ENCODE peak calls at places on chromosomes 13 and 19, in six cellular contexts. One of them, this sample, is unnamed.

GRCh38 chr19:45098521-45099464 is 5.8 kb downstream of the PPP1R37 start:
- DNase-seq in WTC11: no peak
- DNase-seq in A549: no peak
- DNase-seq in H1: no peak
- DNase-seq in HepG2: peak
- DNase-seq in endothelial cell of umbilical vein: peak
- DNase-seq in this sample: no peak

GRCh38 chr13:25324100-25324499 is 22.7 kb downstream of the NUP58 start:
- DNase-seq in WTC11: no peak
- DNase-seq in A549: no peak
- DNase-seq in H1: no peak
- DNase-seq in HepG2: no peak
- DNase-seq in endothelial cell of umbilical vein: no peak
- DNase-seq in this sample: no peak

GRCh38 chr19:55437410-55437809 is 5.7 kb downstream of the SHISA7 start:
- DNase-seq in WTC11: peak
- DNase-seq in A549: peak
- DNase-seq in H1: peak
- DNase-seq in HepG2: peak
- DNase-seq in endothelial cell of umbilical vein: peak
- DNase-seq in this sample: peak

GRCh38 chr19:31548941-31549340 is 199.7 kb upstream of the TSHZ3 start:
- DNase-seq in WTC11: peak
- DNase-seq in A549: no peak
- DNase-seq in H1: no peak
- DNase-seq in HepG2: no peak
- DNase-seq in endothelial cell of umbilical vein: no peak
- DNase-seq in this sample: peak

GRCh38 chr13:44734204-44734707 is 158.1 kb upstream of the TSC22D1 start:
- DNase-seq in WTC11: no peak
- DNase-seq in A549: no peak
- DNase-seq in H1: no peak
- DNase-seq in HepG2: no peak
- DNase-seq in endothelial cell of umbilical vein: no peak
- DNase-seq in this sample: no peak

GRCh38 chr13:99442273-99442895 is 58.9 kb upstream of the TM9SF2 start:
- DNase-seq in WTC11: peak
- DNase-seq in A549: peak
- DNase-seq in H1: no peak
- DNase-seq in HepG2: peak
- DNase-seq in endothelial cell of umbilical vein: peak
- DNase-seq in this sample: peak

GRCh38 chr13:29577135-29578051 is 18.1 kb downstream of the SLC7A1 start:
- DNase-seq in WTC11: no peak
- DNase-seq in A549: no peak
- DNase-seq in H1: no peak
- DNase-seq in HepG2: no peak
- DNase-seq in endothelial cell of umbilical vein: no peak
- DNase-seq in this sample: no peak

GRCh38 chr13:23673867-23674605 is 103.8 kb downstream of the TNFRSF19 start:
- DNase-seq in WTC11: no peak
- DNase-seq in A549: no peak
- DNase-seq in H1: no peak
- DNase-seq in HepG2: no peak
- DNase-seq in endothelial cell of umbilical vein: no peak
- DNase-seq in this sample: no peak

GRCh38 chr19:5719961-5720790 is at the start of the genes CATSPERD and LONP1:
- DNase-seq in WTC11: peak
- DNase-seq in A549: peak
- DNase-seq in H1: peak
- DNase-seq in HepG2: peak
- DNase-seq in endothelial cell of umbilical vein: peak
- DNase-seq in this sample: peak

GRCh38 chr19:35755550-35756371 is 1.1 kb downstream of the HSPB6 start:
- DNase-seq in WTC11: peak
- DNase-seq in A549: no peak
- DNase-seq in H1: no peak
- DNase-seq in HepG2: no peak
- DNase-seq in endothelial cell of umbilical vein: no peak
- DNase-seq in this sample: no peak

GRCh38 chr19:44552324-44552723 is 22.8 kb upstream of the CEACAM20 start:
- DNase-seq in WTC11: peak
- DNase-seq in A549: peak
- DNase-seq in H1: peak
- DNase-seq in HepG2: peak
- DNase-seq in endothelial cell of umbilical vein: peak
- DNase-seq in this sample: peak

GRCh38 chr19:49407482-49408015 is 15.7 kb downstream of the PTH2 start:
- DNase-seq in WTC11: no peak
- DNase-seq in A549: no peak
- DNase-seq in H1: no peak
- DNase-seq in HepG2: no peak
- DNase-seq in endothelial cell of umbilical vein: no peak
- DNase-seq in this sample: no peak

GRCh38 chr19:42028304-42029216 is 34.5 kb upstream of the ATP1A3 start:
- DNase-seq in WTC11: peak
- DNase-seq in A549: no peak
- DNase-seq in H1: peak
- DNase-seq in HepG2: no peak
- DNase-seq in endothelial cell of umbilical vein: no peak
- DNase-seq in this sample: peak

GRCh38 chr13:28796938-28797257 is 23.2 kb upstream of the MTUS2 start:
- DNase-seq in WTC11: no peak
- DNase-seq in A549: no peak
- DNase-seq in H1: no peak
- DNase-seq in HepG2: no peak
- DNase-seq in endothelial cell of umbilical vein: no peak
- DNase-seq in this sample: no peak

GRCh38 chr13:77918391-77919261 is at the start of gene EDNRB:
- DNase-seq in WTC11: peak
- DNase-seq in A549: peak
- DNase-seq in H1: peak
- DNase-seq in HepG2: no peak
- DNase-seq in endothelial cell of umbilical vein: peak
- DNase-seq in this sample: no peak

GRCh38 chr19:55657004-55657747 is 2.3 kb downstream of the U2AF2 start:
- DNase-seq in WTC11: no peak
- DNase-seq in A549: no peak
- DNase-seq in H1: no peak
- DNase-seq in HepG2: no peak
- DNase-seq in endothelial cell of umbilical vein: no peak
- DNase-seq in this sample: peak

GRCh38 chr19:29610213-29610573 is 4.1 kb downstream of the POP4 start:
- DNase-seq in WTC11: no peak
- DNase-seq in A549: no peak
- DNase-seq in H1: no peak
- DNase-seq in HepG2: no peak
- DNase-seq in endothelial cell of umbilical vein: no peak
- DNase-seq in this sample: no peak

GRCh38 chr19:4984448-4984990 is 15.6 kb downstream of the KDM4B start:
- DNase-seq in WTC11: no peak
- DNase-seq in A549: no peak
- DNase-seq in H1: no peak
- DNase-seq in HepG2: no peak
- DNase-seq in endothelial cell of umbilical vein: no peak
- DNase-seq in this sample: no peak

GRCh38 chr19:10544242-10544752 is 593 bp downstream of the ATG4D start:
- DNase-seq in WTC11: no peak
- DNase-seq in A549: no peak
- DNase-seq in H1: no peak
- DNase-seq in HepG2: no peak
- DNase-seq in endothelial cell of umbilical vein: no peak
- DNase-seq in this sample: peak

GRCh38 chr19:55075366-55075998 is at the start of gene EPS8L1:
- DNase-seq in WTC11: peak
- DNase-seq in A549: no peak
- DNase-seq in H1: peak
- DNase-seq in HepG2: no peak
- DNase-seq in endothelial cell of umbilical vein: no peak
- DNase-seq in this sample: no peak

GRCh38 chr13:64471916-64472315 is 2758.2 kb downstream of the PCDH9 start:
- DNase-seq in WTC11: no peak
- DNase-seq in A549: peak
- DNase-seq in H1: no peak
- DNase-seq in HepG2: peak
- DNase-seq in endothelial cell of umbilical vein: peak
- DNase-seq in this sample: no peak

GRCh38 chr19:47040869-47041268 is 7.6 kb downstream of the TMEM160 start:
- DNase-seq in WTC11: no peak
- DNase-seq in A549: no peak
- DNase-seq in H1: no peak
- DNase-seq in HepG2: no peak
- DNase-seq in endothelial cell of umbilical vein: no peak
- DNase-seq in this sample: no peak

GRCh38 chr13:110397445-110397844 is 90.4 kb downstream of the COL4A2 start:
- DNase-seq in WTC11: no peak
- DNase-seq in A549: no peak
- DNase-seq in H1: no peak
- DNase-seq in HepG2: no peak
- DNase-seq in endothelial cell of umbilical vein: no peak
- DNase-seq in this sample: no peak

GRCh38 chr13:110396913-110397379 is 89.9 kb downstream of the COL4A2 start:
- DNase-seq in WTC11: no peak
- DNase-seq in A549: no peak
- DNase-seq in H1: no peak
- DNase-seq in HepG2: no peak
- DNase-seq in endothelial cell of umbilical vein: no peak
- DNase-seq in this sample: no peak

GRCh38 chr13:110399801-110400200 is 92.7 kb downstream of the COL4A2 start:
- DNase-seq in WTC11: no peak
- DNase-seq in A549: no peak
- DNase-seq in H1: no peak
- DNase-seq in HepG2: no peak
- DNase-seq in endothelial cell of umbilical vein: no peak
- DNase-seq in this sample: no peak

GRCh38 chr13:110400786-110401533 is 93.9 kb downstream of the COL4A2 start:
- DNase-seq in WTC11: no peak
- DNase-seq in A549: no peak
- DNase-seq in H1: no peak
- DNase-seq in HepG2: no peak
- DNase-seq in endothelial cell of umbilical vein: no peak
- DNase-seq in this sample: no peak

GRCh38 chr13:110398564-110399507 is 91.8 kb downstream of the COL4A2 start:
- DNase-seq in WTC11: no peak
- DNase-seq in A549: no peak
- DNase-seq in H1: no peak
- DNase-seq in HepG2: no peak
- DNase-seq in endothelial cell of umbilical vein: no peak
- DNase-seq in this sample: no peak
- TF ChIP-seq JUN in WTC11: no peak
- TF ChIP-seq JUN in A549: no peak
- TF ChIP-seq JUN in H1: no peak
- TF ChIP-seq JUN in HepG2: no peak
- TF ChIP-seq JUN in endothelial cell of umbilical vein: no peak
- TF ChIP-seq JUN in this sample: no peak

GRCh38 chr13:114024603-114025431 is 50.9 kb upstream of the C13orf46 start:
- DNase-seq in WTC11: no peak
- DNase-seq in A549: no peak
- DNase-seq in H1: no peak
- DNase-seq in HepG2: no peak
- DNase-seq in endothelial cell of umbilical vein: no peak
- DNase-seq in this sample: no peak
- TF ChIP-seq JUN in WTC11: no peak
- TF ChIP-seq JUN in A549: no peak
- TF ChIP-seq JUN in H1: no peak
- TF ChIP-seq JUN in HepG2: no peak
- TF ChIP-seq JUN in endothelial cell of umbilical vein: no peak
- TF ChIP-seq JUN in this sample: no peak

DNA sequence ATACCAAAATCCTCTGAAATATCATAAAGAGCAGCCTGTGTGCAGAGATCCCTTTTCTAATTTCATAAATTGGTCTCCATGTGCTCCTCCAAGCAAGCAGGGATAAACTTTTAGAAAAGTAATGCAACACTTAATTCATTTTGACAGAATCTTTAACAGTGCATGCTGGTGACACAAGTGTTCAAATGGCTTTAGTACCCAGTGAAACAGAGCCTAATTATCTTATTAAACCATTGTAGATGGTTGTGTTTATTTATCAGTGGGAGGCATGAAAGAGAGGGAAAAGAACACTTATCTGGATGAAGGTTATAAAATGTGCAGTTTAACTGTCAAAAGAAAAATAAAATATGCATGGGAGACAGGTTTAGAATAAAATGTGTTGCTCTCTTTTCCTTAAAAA is 945.0 kb upstream of the PCDH20 start:
- DNase-seq in WTC11: no peak
- DNase-seq in A549: no peak
- DNase-seq in H1: no peak
- DNase-seq in HepG2: no peak
- DNase-seq in endothelial cell of umbilical vein: no peak
- DNase-seq in this sample: no peak
- TF ChIP-seq JUN in WTC11: no peak
- TF ChIP-seq JUN in A549: no peak
- TF ChIP-seq JUN in H1: no peak
- TF ChIP-seq JUN in HepG2: no peak
- TF ChIP-seq JUN in endothelial cell of umbilical vein: no peak
- TF ChIP-seq JUN in this sample: no peak

DNA sequence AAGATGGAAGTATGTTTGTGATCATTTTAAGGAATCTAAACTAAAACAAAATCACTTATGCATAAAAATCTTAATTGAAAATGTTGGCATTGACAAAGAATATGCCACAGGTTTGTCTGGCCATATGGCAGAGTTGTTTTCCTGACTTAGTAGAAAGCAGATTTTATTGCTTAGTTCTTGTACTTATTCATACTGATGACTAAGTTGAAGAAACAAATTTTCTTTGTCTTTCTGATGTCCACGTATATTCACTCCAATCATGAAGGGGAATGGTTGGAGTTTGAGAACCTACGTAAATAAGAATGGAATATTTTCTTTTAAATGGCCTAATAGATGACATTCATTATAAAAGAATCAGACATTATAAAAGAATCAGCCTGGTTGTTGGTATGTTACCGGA is 8.0 kb upstream of the GPC6 start:
- DNase-seq in WTC11: no peak
- DNase-seq in A549: no peak
- DNase-seq in H1: no peak
- DNase-seq in HepG2: no peak
- DNase-seq in endothelial cell of umbilical vein: no peak
- DNase-seq in this sample: no peak
- TF ChIP-seq JUN in WTC11: no peak
- TF ChIP-seq JUN in A549: no peak
- TF ChIP-seq JUN in H1: no peak
- TF ChIP-seq JUN in HepG2: no peak
- TF ChIP-seq JUN in endothelial cell of umbilical vein: no peak
- TF ChIP-seq JUN in this sample: no peak

GRCh38 chr19:40542197-40542859 is 34.3 kb upstream of the SHKBP1 start:
- DNase-seq in WTC11: no peak
- DNase-seq in A549: no peak
- DNase-seq in H1: no peak
- DNase-seq in HepG2: no peak
- DNase-seq in endothelial cell of umbilical vein: no peak
- DNase-seq in this sample: no peak
- TF ChIP-seq JUN in WTC11: no peak
- TF ChIP-seq JUN in A549: no peak
- TF ChIP-seq JUN in H1: no peak
- TF ChIP-seq JUN in HepG2: no peak
- TF ChIP-seq JUN in endothelial cell of umbilical vein: no peak
- TF ChIP-seq JUN in this sample: no peak

This sample was measured in K562.